ENCODE peak calls at places on chromosomes 5 and 9, in nine cellular contexts. C, V, Y, M, S, P, B, K and N are unnamed samples.

GRCh38 chr5:170635706-170636105 is 131.9 kb downstream of the KCNIP1 start:
- DNase-seq in C (no peak), V (no peak), Y (no peak), M (no peak), S (peak), P (no peak), B (peak), K (no peak), N (no peak)

GRCh38 chr9:135126480-135127187 is 39.2 kb downstream of the OLFM1 start:
- DNase-seq in C (peak), V (no peak), Y (no peak), M (no peak), S (no peak), P (no peak), B (no peak), K (no peak), N (no peak)

GRCh38 chr5:5497132-5497748 is 74.8 kb downstream of the ICE1 start:
- DNase-seq in C (peak), V (peak), Y (no peak), M (peak), S (peak), P (peak), B (peak), K (no peak), N (peak)

GRCh38 chr9:125475385-125475784 is 213.8 kb downstream of the GAPVD1 start:
- DNase-seq in C (no peak), V (no peak), Y (peak), M (no peak), S (no peak), P (no peak), B (no peak), K (no peak), N (no peak)

GRCh38 chr9:114887963-114888362 is 42.4 kb downstream of the TNFSF8 start:
- DNase-seq in C (no peak), V (no peak), Y (no peak), M (no peak), S (no peak), P (no peak), B (no peak), K (no peak), N (no peak)

GRCh38 chr9:120110520-120110919 is 469.4 kb downstream of the CDK5RAP2 start:
- DNase-seq in C (no peak), V (no peak), Y (no peak), M (no peak), S (no peak), P (no peak), B (no peak), K (no peak), N (no peak)

GRCh38 chr5:79416499-79416898 is 97.4 kb downstream of the HOMER1 start:
- DNase-seq in C (no peak), V (no peak), Y (no peak), M (no peak), S (no peak), P (peak), B (peak), K (no peak), N (no peak)

GRCh38 chr5:157516626-157517325 is 56.8 kb downstream of the NIPAL4 start:
- DNase-seq in C (no peak), V (no peak), Y (no peak), M (no peak), S (no peak), P (peak), B (peak), K (no peak), N (no peak)

GRCh38 chr9:35820076-35820475 is 5.2 kb upstream of the HINT2 start:
- DNase-seq in C (no peak), V (no peak), Y (no peak), M (no peak), S (no peak), P (no peak), B (no peak), K (no peak), N (no peak)

GRCh38 chr9:113431181-113431580 is 20.6 kb downstream of the C9orf43 start:
- DNase-seq in C (no peak), V (no peak), Y (no peak), M (no peak), S (no peak), P (no peak), B (no peak), K (no peak), N (no peak)

GRCh38 chr5:54886866-54887265 is 98.5 kb downstream of the ESM1 start:
- DNase-seq in C (no peak), V (no peak), Y (no peak), M (no peak), S (no peak), P (no peak), B (no peak), K (no peak), N (no peak)

GRCh38 chr5:148972958-148973357 is 89.9 kb downstream of the SH3TC2 start:
- DNase-seq in C (peak), V (no peak), Y (peak), M (peak), S (no peak), P (no peak), B (peak), K (no peak), N (no peak)

GRCh38 chr9:126902160-126902559 is 12.4 kb upstream of the RALGPS1 start:
- DNase-seq in C (no peak), V (no peak), Y (no peak), M (no peak), S (no peak), P (no peak), B (no peak), K (no peak), N (no peak)

GRCh38 chr5:761854-762685 is 22.5 kb downstream of the ZDHHC11B start:
- DNase-seq in C (no peak), V (no peak), Y (peak), M (no peak), S (peak), P (no peak), B (peak), K (no peak), N (no peak)

GRCh38 chr9:112743216-112743835 is 7.2 kb upstream of the SNX30 start:
- DNase-seq in C (no peak), V (no peak), Y (no peak), M (no peak), S (no peak), P (no peak), B (no peak), K (no peak), N (no peak)

GRCh38 chr5:68110894-68111293 is 104.7 kb upstream of the PIK3R1 start:
- DNase-seq in C (no peak), V (no peak), Y (no peak), M (no peak), S (no peak), P (no peak), B (no peak), K (no peak), N (no peak)

GRCh38 chr9:110217656-110218099 is 9.7 kb upstream of the C9orf152 start:
- DNase-seq in C (peak), V (peak), Y (no peak), M (peak), S (no peak), P (no peak), B (no peak), K (peak), N (no peak)

GRCh38 chr5:89942171-89942570 is 467.4 kb downstream of the CETN3 start:
- DNase-seq in C (no peak), V (no peak), Y (no peak), M (no peak), S (no peak), P (no peak), B (no peak), K (no peak), N (no peak)

DNA sequence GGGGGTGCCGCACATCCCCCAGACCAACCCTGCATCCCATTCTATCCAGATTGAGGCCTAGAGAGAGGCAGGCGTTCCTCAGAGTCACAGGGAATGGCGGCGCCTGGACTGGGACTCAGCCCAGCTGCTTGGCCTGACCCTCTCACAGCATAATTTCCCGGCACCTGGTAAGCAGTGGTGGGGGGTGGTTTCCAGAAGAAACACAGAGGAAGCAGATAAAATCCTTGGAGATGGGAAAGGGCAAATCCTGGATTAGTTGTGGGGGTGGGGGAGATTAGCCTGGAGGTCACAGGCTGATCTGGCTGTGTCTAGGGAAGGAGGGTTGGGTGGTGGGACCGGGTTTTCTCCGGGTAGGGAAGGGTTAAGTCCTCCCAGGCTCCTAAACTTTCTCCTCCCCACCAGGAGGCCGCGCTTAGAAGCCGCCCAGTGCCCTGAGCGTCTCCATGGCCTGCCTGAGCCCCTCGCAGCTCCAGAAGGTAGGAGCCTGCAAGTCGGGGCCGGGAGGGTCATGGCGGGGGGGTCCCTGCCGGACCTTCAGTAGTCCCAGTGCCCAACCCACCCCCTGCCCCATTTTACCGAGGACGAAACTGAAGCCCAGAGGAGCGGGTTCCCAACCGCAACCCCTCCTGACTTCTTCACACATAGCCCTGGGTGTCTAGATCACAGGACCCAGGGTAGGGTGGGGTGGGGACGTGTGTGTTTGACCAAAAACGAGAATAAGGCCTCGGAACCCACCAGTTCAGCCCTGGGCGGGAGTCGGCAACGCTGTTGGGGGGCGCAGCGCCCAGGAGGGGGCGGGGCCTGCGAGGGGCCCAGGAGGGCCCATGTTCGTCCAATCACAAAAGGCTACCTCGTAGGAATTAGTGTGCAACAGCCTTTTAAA is 1.3 kb downstream of the PHYHD1 start:
- DNase-seq in C (no peak), V (peak), Y (peak), M (peak), S (no peak), P (peak), B (peak), K (no peak), N (no peak)
- TF ChIP-seq POLR2AphosphoS5 in C (no peak), V (peak), Y (no peak), M (peak), S (peak), P (no peak), B (no peak), K (peak), N (no peak)

GRCh38 chr5:14066326-14066725 is 76.8 kb upstream of the TRIO start:
- DNase-seq in C (no peak), V (no peak), Y (no peak), M (no peak), S (no peak), P (no peak), B (no peak), K (no peak), N (no peak)
- TF ChIP-seq POLR2AphosphoS5 in C (no peak), V (no peak), Y (no peak), M (no peak), S (no peak), P (no peak), B (no peak), K (no peak), N (no peak)

DNA sequence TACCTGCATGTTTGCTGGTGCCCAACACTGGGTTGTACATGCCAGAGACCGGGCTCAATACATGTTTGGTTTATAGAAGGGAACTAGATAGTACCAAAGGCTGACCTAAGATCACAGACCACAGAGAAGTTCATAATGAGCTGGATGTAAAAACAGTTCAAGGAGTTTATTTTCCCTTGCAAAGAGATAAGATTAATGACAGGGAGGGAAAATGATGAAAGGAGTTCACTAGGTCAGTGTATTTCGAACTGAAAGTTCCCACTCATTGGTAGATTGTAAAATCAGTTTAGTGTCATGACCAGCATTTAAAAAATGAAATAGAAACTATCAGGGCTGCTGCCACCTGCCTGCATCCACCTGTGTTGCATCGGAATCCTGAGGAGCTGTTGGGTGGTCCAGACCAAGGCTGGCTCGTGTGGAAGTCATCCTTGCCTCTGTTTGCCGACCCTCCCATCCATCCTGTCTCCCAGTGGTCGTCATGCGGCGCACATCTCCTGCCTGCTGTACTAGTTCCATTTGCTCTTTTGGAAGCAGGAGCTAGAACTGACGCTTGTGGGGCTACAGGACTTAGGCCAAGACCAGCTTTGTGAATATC is 21.1 kb downstream of the TBC1D2 start:
- DNase-seq in C (no peak), V (peak), Y (no peak), M (no peak), S (no peak), P (no peak), B (peak), K (no peak), N (no peak)
- TF ChIP-seq POLR2AphosphoS5 in C (no peak), V (no peak), Y (no peak), M (no peak), S (no peak), P (no peak), B (no peak), K (no peak), N (no peak)

DNA sequence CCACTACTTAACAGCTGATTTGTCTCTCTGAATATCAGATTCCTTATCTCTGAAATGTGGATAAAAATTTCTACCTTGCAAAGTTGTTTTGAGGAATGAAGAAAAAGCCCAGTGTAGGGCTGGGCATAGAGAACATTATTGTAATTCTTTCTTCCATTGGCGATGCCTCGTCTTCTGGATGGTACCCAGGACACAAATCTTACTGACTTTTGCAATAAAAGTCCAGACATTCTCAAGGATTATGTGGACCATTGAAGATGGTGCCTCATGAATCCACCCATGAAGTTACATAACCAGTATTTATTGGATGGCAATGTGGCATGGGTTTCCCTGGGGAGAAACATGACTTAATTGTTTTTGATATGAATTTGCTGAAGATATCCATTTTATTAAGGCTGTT is 33.1 kb downstream of the NNT start:
- DNase-seq in C (no peak), V (no peak), Y (no peak), M (no peak), S (no peak), P (no peak), B (no peak), K (no peak), N (no peak)
- TF ChIP-seq POLR2AphosphoS5 in C (no peak), V (no peak), Y (no peak), M (no peak), S (no peak), P (peak), B (no peak), K (no peak), N (no peak)

DNA sequence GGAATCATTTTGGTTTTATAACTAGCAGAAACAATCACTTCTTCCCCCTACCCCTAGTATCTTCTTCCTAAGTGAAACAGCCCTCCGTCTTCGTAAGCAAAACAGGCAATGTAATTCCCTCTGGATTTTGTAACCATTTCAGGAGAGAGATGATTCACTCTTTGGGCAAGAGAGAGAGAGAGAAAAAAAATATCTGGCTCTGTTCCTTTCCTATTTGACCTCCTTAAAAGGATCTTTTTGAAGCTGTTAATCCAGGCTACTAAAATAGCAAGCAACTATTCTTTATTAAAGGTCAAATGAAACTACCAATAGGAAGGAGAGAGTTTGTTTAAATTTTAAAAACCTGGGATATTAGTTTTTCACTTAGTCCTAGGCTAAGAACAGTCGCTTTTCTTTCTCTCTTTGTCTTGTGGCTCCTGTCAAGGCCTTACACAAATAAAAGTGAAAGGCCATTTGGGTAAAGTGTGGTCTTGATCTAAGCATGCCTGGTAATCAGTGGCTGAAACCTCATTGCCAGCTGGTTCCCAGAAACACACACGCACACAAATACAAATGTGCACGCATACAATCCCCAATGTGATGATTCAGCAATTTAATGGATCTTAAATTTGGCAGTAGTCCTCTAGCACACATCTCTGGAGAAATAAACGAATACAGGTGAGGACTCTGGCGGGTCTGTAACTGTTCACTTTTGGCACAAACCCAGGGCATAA is 70.2 kb downstream of the PRUNE2 start:
- DNase-seq in C (no peak), V (no peak), Y (no peak), M (no peak), S (no peak), P (no peak), B (peak), K (no peak), N (no peak)
- TF ChIP-seq POLR2AphosphoS5 in C (no peak), V (no peak), Y (peak), M (no peak), S (no peak), P (peak), B (peak), K (no peak), N (no peak)

GRCh38 chr9:72102520-72102919 is 42.1 kb upstream of the C9orf57 start:
- DNase-seq in C (no peak), V (no peak), Y (no peak), M (no peak), S (no peak), P (no peak), B (no peak), K (no peak), N (no peak)
- TF ChIP-seq POLR2AphosphoS5 in C (no peak), V (no peak), Y (no peak), M (no peak), S (no peak), P (no peak), B (no peak), K (no peak), N (no peak)

DNA sequence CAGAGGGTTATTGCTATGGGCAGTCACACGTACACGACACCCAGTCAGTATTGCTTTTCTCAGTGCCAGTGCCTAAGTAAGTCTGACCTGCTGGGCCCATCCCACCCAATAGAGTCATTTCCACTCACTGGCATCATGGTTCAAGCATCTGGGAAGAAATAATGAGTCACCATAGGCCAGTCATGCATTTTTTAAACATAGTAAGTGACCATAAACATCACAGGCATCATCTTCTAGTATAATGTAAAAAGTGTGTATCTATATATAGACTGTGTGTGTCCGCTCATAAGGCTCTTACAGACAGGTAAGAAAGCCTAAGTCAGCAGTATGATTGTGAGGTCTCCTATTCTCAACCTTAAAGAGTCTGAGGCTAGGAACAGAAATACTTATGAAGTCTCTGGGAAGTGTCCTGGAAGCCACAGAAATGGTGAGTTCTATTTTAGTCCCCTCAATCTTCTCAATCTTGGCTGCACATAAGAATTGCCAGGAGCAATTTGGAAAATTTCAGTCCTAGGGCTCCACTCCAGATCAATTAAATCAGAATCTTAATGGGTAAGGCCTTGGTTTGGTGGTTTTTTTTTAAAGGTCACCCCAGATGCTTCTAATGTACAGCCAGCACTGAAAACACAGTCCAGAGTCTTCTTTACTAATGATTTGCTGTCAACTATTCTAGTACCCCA is 65.2 kb downstream of the ZNF366 start:
- DNase-seq in C (peak), V (no peak), Y (no peak), M (no peak), S (no peak), P (no peak), B (no peak), K (no peak), N (no peak)
- TF ChIP-seq POLR2AphosphoS5 in C (no peak), V (no peak), Y (no peak), M (no peak), S (no peak), P (no peak), B (no peak), K (no peak), N (no peak)